ENCODE peak calls at places on chromosomes 7 and 10, in seven cellular contexts. One of them, this sample, is unnamed.

GRCh38 chr7:52854681-52855080 is 180.8 kb upstream of the POM121L12 start:
- DNase-seq in OCI-M1: no peak
- DNase-seq in mesendoderm: no peak
- DNase-seq in EL: no peak
- DNase-seq in M059J: no peak
- DNase-seq in iris pigment epithelial cell: no peak
- DNase-seq in RCC 7860: no peak
- DNase-seq in this sample: no peak

GRCh38 chr7:82044497-82045080 is 274.7 kb upstream of the HGF start:
- DNase-seq in M059J: peak; percentile 46
- DNase-seq in RCC 7860: peak; percentile 30
- DNase-seq in iris pigment epithelial cell: peak; percentile 62
- DNase-seq in OCI-M1: peak; percentile 80
- DNase-seq in mesendoderm: peak; percentile 38
- DNase-seq in EL: peak; percentile 59
- DNase-seq in this sample: peak; percentile 29

GRCh38 chr10:34156781-34157425 is 658.2 kb downstream of the PARD3 start:
- DNase-seq in OCI-M1: no peak
- DNase-seq in RCC 7860: no peak
- DNase-seq in iris pigment epithelial cell: peak; percentile 61
- DNase-seq in mesendoderm: no peak
- DNase-seq in M059J: peak; percentile 15
- DNase-seq in EL: peak; percentile 80
- DNase-seq in this sample: peak; percentile 71

GRCh38 chr10:78529262-78529661 is 495.6 kb downstream of the RPS24 start:
- DNase-seq in mesendoderm: no peak
- DNase-seq in iris pigment epithelial cell: no peak
- DNase-seq in EL: no peak
- DNase-seq in M059J: no peak
- DNase-seq in OCI-M1: no peak
- DNase-seq in RCC 7860: no peak
- DNase-seq in this sample: no peak

GRCh38 chr7:2958416-2959342 is 85.0 kb downstream of the CARD11 start:
- DNase-seq in EL: no peak
- DNase-seq in mesendoderm: no peak
- DNase-seq in M059J: no peak
- DNase-seq in RCC 7860: no peak
- DNase-seq in iris pigment epithelial cell: no peak
- DNase-seq in OCI-M1: no peak
- DNase-seq in this sample: no peak

GRCh38 chr7:24968165-24968564 is 11.8 kb downstream of the OSBPL3 start:
- DNase-seq in RCC 7860: peak; percentile 53
- DNase-seq in OCI-M1: no peak
- DNase-seq in iris pigment epithelial cell: no peak
- DNase-seq in mesendoderm: no peak
- DNase-seq in M059J: no peak
- DNase-seq in EL: no peak
- DNase-seq in this sample: no peak

GRCh38 chr7:16136896-16137295 is 284.4 kb downstream of the CRPPA start:
- DNase-seq in mesendoderm: no peak
- DNase-seq in RCC 7860: no peak
- DNase-seq in EL: no peak
- DNase-seq in iris pigment epithelial cell: no peak
- DNase-seq in OCI-M1: peak; percentile 19
- DNase-seq in M059J: no peak
- DNase-seq in this sample: no peak

GRCh38 chr7:113636727-113637421 is 281.9 kb downstream of the PPP1R3A start:
- DNase-seq in RCC 7860: no peak
- DNase-seq in iris pigment epithelial cell: peak; percentile 44
- DNase-seq in EL: peak; percentile 20
- DNase-seq in mesendoderm: no peak
- DNase-seq in OCI-M1: peak; percentile 1
- DNase-seq in M059J: peak; percentile 65
- DNase-seq in this sample: peak; percentile 94

GRCh38 chr7:66748791-66749190 is 8.3 kb downstream of the RABGEF1 start:
- DNase-seq in iris pigment epithelial cell: no peak
- DNase-seq in mesendoderm: no peak
- DNase-seq in RCC 7860: no peak
- DNase-seq in OCI-M1: no peak
- DNase-seq in EL: no peak
- DNase-seq in M059J: no peak
- DNase-seq in this sample: no peak

GRCh38 chr10:52314822-52315552 is 906 bp downstream of the DKK1 start:
- DNase-seq in OCI-M1: no peak
- DNase-seq in mesendoderm: no peak
- DNase-seq in EL: peak; percentile 68
- DNase-seq in iris pigment epithelial cell: peak; percentile 59
- DNase-seq in RCC 7860: no peak
- DNase-seq in M059J: peak; percentile 56
- DNase-seq in this sample: peak; percentile 39

GRCh38 chr10:34868589-34868988 is 53.5 kb upstream of the PARD3 start:
- DNase-seq in OCI-M1: no peak
- DNase-seq in M059J: no peak
- DNase-seq in EL: no peak
- DNase-seq in RCC 7860: no peak
- DNase-seq in iris pigment epithelial cell: no peak
- DNase-seq in mesendoderm: no peak
- DNase-seq in this sample: no peak

GRCh38 chr10:105793071-105793470 is 1152.0 kb downstream of the SORCS3 start:
- DNase-seq in EL: no peak
- DNase-seq in mesendoderm: no peak
- DNase-seq in OCI-M1: no peak
- DNase-seq in RCC 7860: no peak
- DNase-seq in iris pigment epithelial cell: peak; percentile 21
- DNase-seq in M059J: peak; percentile 28
- DNase-seq in this sample: peak; percentile 62

GRCh38 chr7:82699773-82700186 is 256.2 kb upstream of the CACNA2D1 start:
- DNase-seq in OCI-M1: no peak
- DNase-seq in M059J: peak; percentile 90
- DNase-seq in RCC 7860: peak; percentile 74
- DNase-seq in EL: peak; percentile 61
- DNase-seq in iris pigment epithelial cell: peak; percentile 70
- DNase-seq in mesendoderm: peak; percentile 79
- DNase-seq in this sample: peak; percentile 89

GRCh38 chr10:51031995-51032394 is 42.3 kb upstream of the PRKG1 start:
- DNase-seq in mesendoderm: peak; percentile 51
- DNase-seq in EL: no peak
- DNase-seq in OCI-M1: peak; percentile 7
- DNase-seq in iris pigment epithelial cell: no peak
- DNase-seq in M059J: no peak
- DNase-seq in RCC 7860: no peak
- DNase-seq in this sample: no peak